ENCODE peak calls at places on chromosome 22, in five cellular contexts. J, M, X, S and L are unnamed samples.

GRCh38 chr22:20232781-20233180 is 35.3 kb downstream of the RTN4R start:
- DNase-seq in S (no peak), J (no peak), X (no peak), M (no peak), L (no peak)

GRCh38 chr22:21074092-21074715 is 28.5 kb downstream of the LRRC74B start:
- DNase-seq in J (no peak), X (peak), M (no peak), S (no peak), L (no peak)

GRCh38 chr22:20025401-20026203 is 4.7 kb downstream of the TANGO2 start:
- DNase-seq in M (no peak), J (no peak), X (no peak), S (no peak), L (no peak)

GRCh38 chr22:25702571-25703167 is 39.3 kb upstream of the MYO18B start:
- DNase-seq in X (peak), J (no peak), M (peak), S (no peak), L (peak)

GRCh38 chr22:22110548-22111266 is 128.1 kb upstream of the TOP3B start:
- DNase-seq in X (peak), M (no peak), J (no peak), S (no peak), L (peak)

GRCh38 chr22:27299181-27300085 is 502.1 kb downstream of the MN1 start:
- DNase-seq in X (no peak), S (no peak), J (no peak), M (no peak), L (no peak)

GRCh38 chr22:21778705-21779363 is 43.2 kb upstream of the YPEL1 start:
- DNase-seq in J (no peak), S (no peak), X (peak), M (no peak), L (no peak)

GRCh38 chr22:41636467-41636866 is 15.4 kb downstream of the XRCC6 start:
- DNase-seq in M (no peak), X (peak), S (no peak), J (no peak), L (no peak)

GRCh38 chr22:41001722-41002122 is 50.5 kb downstream of the RBX1 start:
- DNase-seq in M (no peak), J (no peak), S (no peak), X (peak), L (no peak)

GRCh38 chr22:44317163-44317455 is 4.4 kb upstream of the SHISAL1 start:
- DNase-seq in M (no peak), X (no peak), J (no peak), S (no peak), L (no peak)

GRCh38 chr22:39427751-39428596 is 28.4 kb downstream of the TAB1 start:
- DNase-seq in J (no peak), X (no peak), M (no peak), S (no peak), L (peak)

GRCh38 chr22:40345271-40345670 is 1.0 kb upstream of the ADSL start:
- DNase-seq in X (peak), J (no peak), M (peak), S (no peak), L (peak)

GRCh38 chr22:43798492-43798891 is 13.6 kb downstream of the EFCAB6 start:
- DNase-seq in J (no peak), S (no peak), X (no peak), M (peak), L (peak)

GRCh38 chr22:21446128-21446826 is 20.9 kb upstream of the TMEM191C start:
- DNase-seq in J (no peak), M (no peak), S (no peak), X (no peak), L (no peak)

GRCh38 chr22:42399315-42400271 is 32.6 kb downstream of the NFAM1 start:
- DNase-seq in S (peak), J (no peak), X (no peak), M (no peak), L (no peak)

GRCh38 chr22:37608477-37609239 is at the start of gene GGA1:
- DNase-seq in S (peak), X (peak), J (peak), M (peak), L (peak)

GRCh38 chr22:32411388-32411787 is 659 bp downstream of the RTCB start:
- DNase-seq in S (peak), J (no peak), X (peak), M (no peak), L (peak)

GRCh38 chr22:31496735-31497146 is 405 bp downstream of the SFI1 start:
- DNase-seq in J (no peak), M (no peak), X (no peak), S (peak), L (no peak)

GRCh38 chr22:17303840-17304779 is 65.2 kb upstream of the CECR2 start:
- DNase-seq in M (peak), J (no peak), X (no peak), S (no peak), L (peak)

GRCh38 chr22:40326905-40327735 is 19.2 kb upstream of the ADSL start:
- DNase-seq in M (no peak), S (no peak), X (no peak), J (no peak), L (no peak)

DNA sequence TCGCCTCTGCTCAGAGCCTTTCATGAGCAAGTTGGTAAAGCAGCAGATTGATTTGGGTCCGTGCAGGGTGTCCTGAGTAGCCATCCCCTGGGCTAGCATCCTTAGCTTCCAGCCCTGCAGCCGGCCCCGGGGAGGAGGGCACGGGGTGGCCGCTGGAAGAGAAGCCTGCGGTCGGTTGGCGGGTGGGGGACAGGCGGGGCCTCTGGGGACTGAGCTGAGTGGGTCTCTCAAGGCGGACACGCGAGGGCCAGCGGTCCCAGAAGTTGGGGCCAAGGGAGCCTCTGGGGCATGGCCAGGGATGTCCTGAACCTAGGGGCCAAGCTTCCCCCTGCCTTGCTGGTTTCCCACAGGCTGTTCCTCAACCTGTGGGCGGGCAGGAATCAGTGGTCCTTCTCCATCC is 143.0 kb downstream of the TBC1D22A start:
- DNase-seq in X (no peak), S (no peak), J (no peak), M (no peak), L (no peak)
- H3K4me3 ChIP-seq in X (no peak), S (no peak), J (no peak), M (no peak), L (no peak)

GRCh38 chr22:33851985-33852384 is 68.3 kb downstream of the LARGE1 start:
- DNase-seq in M (no peak), J (no peak), X (peak), S (no peak), L (no peak)
- H3K4me3 ChIP-seq in M (no peak), J (no peak), X (no peak), S (no peak), L (no peak)

DNA sequence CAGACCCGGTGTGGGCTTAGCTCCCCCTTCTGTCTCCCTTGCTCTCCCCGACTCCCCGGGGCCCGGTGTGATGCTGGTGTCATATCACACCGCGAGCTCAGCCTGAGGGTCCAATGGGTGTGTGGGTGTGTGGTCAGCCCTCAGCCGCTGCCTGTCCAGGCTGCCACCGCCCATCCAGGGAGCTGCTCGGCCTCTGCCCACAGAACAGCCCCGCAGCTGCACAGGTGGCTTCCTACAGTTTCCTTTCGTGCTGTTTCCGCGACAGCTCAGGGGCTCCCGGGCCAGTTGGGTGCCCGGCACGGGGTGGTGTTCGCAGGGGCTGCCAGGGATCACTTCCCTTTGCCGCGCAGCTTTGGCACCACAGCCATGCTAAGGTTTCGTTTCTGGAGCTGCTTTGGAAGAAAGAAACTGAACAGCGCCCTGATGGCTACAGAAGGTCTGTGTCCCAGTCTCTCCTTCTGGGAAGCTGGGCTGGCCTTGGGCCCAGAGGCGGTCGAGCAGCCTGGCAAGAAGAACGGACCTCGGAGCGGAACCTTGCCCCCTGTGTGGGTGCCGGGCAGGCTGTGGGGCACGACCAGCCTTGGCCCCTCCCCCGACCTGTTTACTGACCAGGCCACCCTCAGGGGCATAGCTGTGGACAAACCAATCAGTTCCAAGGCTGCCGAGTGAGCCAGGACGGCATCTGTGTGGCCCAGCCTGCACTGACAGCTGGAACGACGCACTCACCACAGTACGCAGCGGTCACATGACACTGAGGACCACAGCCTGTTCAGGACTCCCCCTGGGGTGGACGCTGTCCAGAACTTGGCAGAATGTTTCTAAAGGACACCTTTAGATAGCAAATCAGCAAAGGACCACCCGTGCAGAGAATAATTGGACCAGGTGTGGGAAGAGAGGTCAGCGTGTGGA is 7.0 kb downstream of the PIM3 start:
- DNase-seq in S (peak), X (no peak), M (peak), J (peak), L (no peak)
- H3K4me3 ChIP-seq in S (no peak), X (no peak), M (no peak), J (peak), L (no peak)

GRCh38 chr22:36375071-36375980 is 12.4 kb downstream of the MYH9 start:
- DNase-seq in J (no peak), S (no peak), X (peak), M (no peak), L (no peak)
- H3K4me3 ChIP-seq in J (peak), S (no peak), X (no peak), M (no peak), L (no peak)

GRCh38 chr22:29272624-29273023 is 4.6 kb downstream of the EWSR1 start:
- DNase-seq in M (no peak), J (no peak), S (no peak), X (no peak), L (no peak)
- H3K4me3 ChIP-seq in M (no peak), J (no peak), S (no peak), X (no peak), L (no peak)

DNA sequence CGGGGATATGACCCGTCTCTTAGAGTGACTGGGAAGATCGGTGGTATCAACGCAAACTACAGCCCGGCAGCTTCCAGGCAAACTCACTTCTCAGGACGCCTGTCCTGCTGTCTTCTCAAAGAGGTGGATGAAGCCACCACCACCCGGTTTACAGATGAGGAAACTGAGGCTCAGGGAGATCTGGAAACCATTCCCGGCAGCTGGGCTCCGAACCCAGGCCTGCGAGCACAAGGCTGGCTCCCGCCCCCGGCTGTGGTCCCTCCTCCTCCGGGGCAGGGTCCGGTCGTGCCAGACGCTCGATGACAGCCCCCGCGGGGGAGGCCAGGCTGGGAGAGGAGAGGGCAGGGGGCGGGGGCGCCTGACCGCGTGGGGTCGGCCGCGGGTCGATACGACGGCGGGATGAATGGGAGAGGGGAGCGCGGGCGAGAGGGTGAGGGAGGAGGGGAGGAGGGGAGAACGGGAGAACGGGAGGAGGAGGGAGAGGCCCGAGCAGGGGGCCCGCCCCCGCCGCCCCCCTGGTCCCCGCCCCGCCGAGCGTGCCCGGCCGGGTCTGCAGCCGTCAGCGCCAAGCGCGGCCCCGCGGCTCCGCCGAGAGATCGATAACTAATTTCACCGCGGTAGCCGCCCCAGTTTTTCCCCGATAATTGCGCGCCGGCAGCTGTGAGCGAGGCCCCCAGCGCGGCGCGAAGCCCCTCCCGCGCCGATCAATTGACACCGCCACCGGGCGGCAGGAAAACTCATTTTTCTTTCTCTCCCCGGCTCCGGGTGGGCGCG is 14.0 kb downstream of the IGLL1 start:
- DNase-seq in M (no peak), J (no peak), X (no peak), S (no peak), L (no peak)
- H3K4me3 ChIP-seq in M (no peak), J (peak), X (no peak), S (peak), L (no peak)

GRCh38 chr22:45638834-45639746 is 32.5 kb upstream of the ATXN10 start:
- DNase-seq in X (peak), J (no peak), M (no peak), S (peak), L (no peak)
- H3K4me3 ChIP-seq in X (peak), J (peak), M (no peak), S (no peak), L (no peak)

GRCh38 chr22:28345304-28345703 is 334.3 kb downstream of the TTC28 start:
- DNase-seq in S (no peak), X (peak), M (no peak), J (no peak), L (no peak)
- H3K4me3 ChIP-seq in S (no peak), X (no peak), M (no peak), J (peak), L (no peak)

GRCh38 chr22:36384766-36385400 is 2.9 kb downstream of the MYH9 start:
- DNase-seq in S (no peak), X (no peak), M (no peak), J (no peak), L (peak)
- H3K4me3 ChIP-seq in S (peak), X (peak), M (peak), J (peak), L (peak)